ENCODE peak calls at places on chromosomes 7 and 10, in four cellular contexts. One of them, this sample, is unnamed.
A peak's percentile ranks its signal among the peaks of the same experiment; 100 is the strongest.

GRCh38 chr10:86135191-86135590 is 231.4 kb downstream of the GRID1 start:
- DNase-seq in cardiac muscle cell: no peak
- DNase-seq in AG09309: no peak
- DNase-seq in upper lobe of right lung: no peak
- DNase-seq in this sample: no peak

GRCh38 chr7:85322252-85322651 is 135.4 kb upstream of the SEMA3D start:
- DNase-seq in cardiac muscle cell: no peak
- DNase-seq in AG09309: no peak
- DNase-seq in upper lobe of right lung: no peak
- DNase-seq in this sample: no peak

GRCh38 chr10:128069351-128070051 is 56.7 kb downstream of the MKI67 start:
- DNase-seq in cardiac muscle cell: peak; percentile 89
- DNase-seq in AG09309: peak; percentile 43
- DNase-seq in upper lobe of right lung: peak; percentile 78
- DNase-seq in this sample: no peak

GRCh38 chr10:20274580-20274979 is 458.3 kb downstream of the PLXDC2 start:
- DNase-seq in cardiac muscle cell: peak; percentile 19
- DNase-seq in AG09309: no peak
- DNase-seq in upper lobe of right lung: no peak
- DNase-seq in this sample: no peak

GRCh38 chr7:128937647-128938523 is at the start of gene IRF5:
- DNase-seq in cardiac muscle cell: no peak
- DNase-seq in AG09309: no peak
- DNase-seq in upper lobe of right lung: peak; percentile 88
- DNase-seq in this sample: peak; percentile 68

GRCh38 chr10:115826391-115826790 is 446.6 kb downstream of the GFRA1 start:
- DNase-seq in cardiac muscle cell: no peak
- DNase-seq in AG09309: no peak
- DNase-seq in upper lobe of right lung: no peak
- DNase-seq in this sample: no peak

GRCh38 chr10:3323865-3324498 is 151.4 kb upstream of the PITRM1 start:
- DNase-seq in cardiac muscle cell: peak; percentile 52
- DNase-seq in AG09309: peak; percentile 68
- DNase-seq in upper lobe of right lung: no peak
- DNase-seq in this sample: no peak

GRCh38 chr7:6575246-6576023 is 1.8 kb upstream of the ZDHHC4 start:
- DNase-seq in cardiac muscle cell: no peak
- DNase-seq in AG09309: no peak
- DNase-seq in upper lobe of right lung: no peak
- DNase-seq in this sample: no peak

GRCh38 chr10:79052311-79053080 is 16.3 kb upstream of the ZMIZ1 start:
- DNase-seq in cardiac muscle cell: peak; percentile 22
- DNase-seq in AG09309: no peak
- DNase-seq in upper lobe of right lung: peak; percentile 68
- DNase-seq in this sample: peak; percentile 46

GRCh38 chr7:47355684-47356083 is 226.2 kb downstream of the TNS3 start:
- DNase-seq in cardiac muscle cell: no peak
- DNase-seq in AG09309: no peak
- DNase-seq in upper lobe of right lung: no peak
- DNase-seq in this sample: no peak

GRCh38 chr10:96578633-96579032 is 8.2 kb downstream of the TM9SF3 start:
- DNase-seq in cardiac muscle cell: no peak
- DNase-seq in AG09309: no peak
- DNase-seq in upper lobe of right lung: no peak
- DNase-seq in this sample: no peak

GRCh38 chr10:89373916-89374711 is 3.7 kb upstream of the IFIT1B start:
- DNase-seq in cardiac muscle cell: peak; percentile 96
- DNase-seq in AG09309: peak; percentile 91
- DNase-seq in upper lobe of right lung: no peak
- DNase-seq in this sample: no peak

GRCh38 chr7:152579070-152579469 is 96.9 kb downstream of the XRCC2 start:
- DNase-seq in cardiac muscle cell: no peak
- DNase-seq in AG09309: no peak
- DNase-seq in upper lobe of right lung: no peak
- DNase-seq in this sample: no peak

GRCh38 chr10:97915761-97916160 is 66.1 kb downstream of the GOLGA7B start:
- DNase-seq in cardiac muscle cell: no peak
- DNase-seq in AG09309: no peak
- DNase-seq in upper lobe of right lung: no peak
- DNase-seq in this sample: no peak

GRCh38 chr7:786472-787255 is 45.6 kb upstream of the SUN1 start:
- DNase-seq in cardiac muscle cell: peak; percentile 67
- DNase-seq in AG09309: no peak
- DNase-seq in upper lobe of right lung: peak; percentile 85
- DNase-seq in this sample: no peak
- TF ChIP-seq CTCF in cardiac muscle cell: peak; percentile 95
- TF ChIP-seq CTCF in AG09309: peak; percentile 94
- TF ChIP-seq CTCF in upper lobe of right lung: peak; percentile 76
- TF ChIP-seq CTCF in this sample: peak; percentile 89

DNA sequence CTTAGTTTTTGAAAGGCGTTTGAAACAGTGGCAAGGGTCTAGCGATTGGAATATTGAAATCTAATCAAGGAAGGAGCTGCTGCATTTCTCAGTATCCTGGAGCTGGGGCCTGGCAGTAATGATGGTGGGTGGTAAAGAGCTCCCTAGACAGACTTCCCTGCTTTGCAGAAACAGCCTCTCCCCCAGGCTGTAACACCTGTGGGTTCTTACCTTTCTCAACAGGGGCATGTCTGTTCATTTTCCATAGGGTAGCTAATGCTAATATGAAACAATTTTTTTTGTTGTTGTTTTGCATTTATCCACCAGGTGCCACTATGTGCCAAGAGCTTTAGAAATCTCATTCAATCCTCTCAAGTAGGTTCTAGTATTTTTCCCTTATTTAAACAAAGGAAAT is 345.5 kb downstream of the REEP3 start:
- DNase-seq in cardiac muscle cell: peak; percentile 35
- DNase-seq in AG09309: no peak
- DNase-seq in upper lobe of right lung: no peak
- DNase-seq in this sample: no peak
- TF ChIP-seq CTCF in cardiac muscle cell: no peak
- TF ChIP-seq CTCF in AG09309: no peak
- TF ChIP-seq CTCF in upper lobe of right lung: no peak
- TF ChIP-seq CTCF in this sample: peak; percentile 78

GRCh38 chr7:96772295-96772694 is 62.6 kb upstream of the SEM1 start:
- DNase-seq in cardiac muscle cell: no peak
- DNase-seq in AG09309: no peak
- DNase-seq in upper lobe of right lung: no peak
- DNase-seq in this sample: no peak

GRCh38 chr7:96775046-96775445 is 65.4 kb upstream of the SEM1 start:
- DNase-seq in cardiac muscle cell: no peak
- DNase-seq in AG09309: no peak
- DNase-seq in upper lobe of right lung: no peak
- DNase-seq in this sample: no peak

GRCh38 chr7:96781919-96782318 is 72.3 kb upstream of the SEM1 start:
- DNase-seq in cardiac muscle cell: no peak
- DNase-seq in AG09309: no peak
- DNase-seq in upper lobe of right lung: no peak
- DNase-seq in this sample: no peak

GRCh38 chr7:96773483-96773882 is 63.8 kb upstream of the SEM1 start:
- DNase-seq in cardiac muscle cell: no peak
- DNase-seq in AG09309: no peak
- DNase-seq in upper lobe of right lung: no peak
- DNase-seq in this sample: no peak

GRCh38 chr7:96778263-96778662 is 68.6 kb upstream of the SEM1 start:
- DNase-seq in cardiac muscle cell: no peak
- DNase-seq in AG09309: no peak
- DNase-seq in upper lobe of right lung: no peak
- DNase-seq in this sample: no peak
- TF ChIP-seq CTCF in cardiac muscle cell: no peak
- TF ChIP-seq CTCF in AG09309: no peak
- TF ChIP-seq CTCF in upper lobe of right lung: no peak
- TF ChIP-seq CTCF in this sample: peak; percentile 36

GRCh38 chr10:62818426-62819011 is 2.4 kb upstream of the EGR2 start:
- DNase-seq in cardiac muscle cell: no peak
- DNase-seq in AG09309: no peak
- DNase-seq in upper lobe of right lung: peak; percentile 85
- DNase-seq in this sample: no peak
- TF ChIP-seq CTCF in cardiac muscle cell: no peak
- TF ChIP-seq CTCF in AG09309: no peak
- TF ChIP-seq CTCF in upper lobe of right lung: no peak
- TF ChIP-seq CTCF in this sample: no peak

This sample was measured in RWPE2.